ENCODE peak calls at places on chromosomes 2 and 18, in seven cellular contexts. W, U, T, Y, M, P and K are unnamed samples.

GRCh38 chr2:53569957-53570727 is 197.5 kb upstream of the CHAC2 start:
- DNase-seq in W (no peak), U (no peak), T (no peak), Y (no peak), M (no peak), P (no peak), K (no peak)

GRCh38 chr2:26767894-26768487 is 3.9 kb downstream of the SLC35F6 start:
- DNase-seq in W (no peak), U (no peak), T (no peak), Y (no peak), M (no peak), P (no peak), K (no peak)

GRCh38 chr18:26190506-26190905 is 35.7 kb upstream of the TAF4B start:
- DNase-seq in W (no peak), U (no peak), T (peak), Y (no peak), M (no peak), P (no peak), K (no peak)

GRCh38 chr18:23302852-23303527 is 150.1 kb upstream of the RIOK3 start:
- DNase-seq in W (no peak), U (no peak), T (no peak), Y (peak), M (no peak), P (peak), K (peak)

GRCh38 chr2:692767-693166 is 15.6 kb upstream of the TMEM18 start:
- DNase-seq in W (no peak), U (no peak), T (no peak), Y (no peak), M (no peak), P (no peak), K (no peak)

GRCh38 chr2:153477096-153477555 is 1.4 kb downstream of the RPRM start:
- DNase-seq in W (no peak), U (no peak), T (no peak), Y (no peak), M (no peak), P (no peak), K (no peak)

GRCh38 chr2:229425573-229425972 is 154.5 kb upstream of the PID1 start:
- DNase-seq in W (no peak), U (no peak), T (no peak), Y (no peak), M (no peak), P (no peak), K (no peak)

GRCh38 chr2:37274354-37274965 is 43.0 kb downstream of the NDUFAF7 start:
- DNase-seq in W (no peak), U (no peak), T (no peak), Y (no peak), M (no peak), P (peak), K (peak)

GRCh38 chr2:107466241-107466640 is 360.5 kb upstream of the RGPD4 start:
- DNase-seq in W (no peak), U (no peak), T (no peak), Y (no peak), M (no peak), P (no peak), K (no peak)

GRCh38 chr18:7568426-7568825 is 1.3 kb downstream of the PTPRM start:
- DNase-seq in W (peak), U (no peak), T (peak), Y (peak), M (no peak), P (peak), K (peak)

GRCh38 chr2:162840598-162841246 is 2.2 kb upstream of the KCNH7 start:
- DNase-seq in W (no peak), U (peak), T (peak), Y (peak), M (no peak), P (peak), K (peak)

GRCh38 chr18:70720607-70721006 is 431.8 kb downstream of the SOCS6 start:
- DNase-seq in W (no peak), U (no peak), T (no peak), Y (no peak), M (no peak), P (no peak), K (no peak)

GRCh38 chr18:2325308-2325849 is 245.9 kb downstream of the METTL4 start:
- DNase-seq in W (no peak), U (no peak), T (no peak), Y (peak), M (no peak), P (no peak), K (peak)

GRCh38 chr2:61993422-61994024 is 88.0 kb downstream of the COMMD1 start:
- DNase-seq in W (no peak), U (peak), T (no peak), Y (peak), M (peak), P (peak), K (peak)